ENCODE peak calls at places on chromosomes 4 and X, in six cellular contexts. J, G, D, K, R and S are unnamed samples.
A peak's percentile ranks its signal among the peaks of the same experiment; 100 is the strongest.

GRCh38 chr4:85866508-85866907 is 391.6 kb downstream of the ARHGAP24 start:
- DNase-seq in R (no peak), J (no peak), D (peak; percentile 60), K (no peak), G (no peak), S (peak; percentile 25)

GRCh38 chrX:69153060-69153730 is 12.1 kb downstream of the PJA1 start:
- DNase-seq in J (peak; percentile 34), D (peak; percentile 93), K (no peak), R (no peak), G (peak; percentile 54), S (peak; percentile 88)

GRCh38 chrX:69988955-69989394 is 60.8 kb downstream of the AWAT2 start:
- DNase-seq in J (no peak), R (no peak), G (no peak), K (no peak), D (peak; percentile 18), S (no peak)

GRCh38 chrX:70254063-70254400 is 6.0 kb downstream of the P2RY4 start:
- DNase-seq in D (peak; percentile 40), R (no peak), J (no peak), K (no peak), G (no peak), S (no peak)

GRCh38 chr4:77619408-77619807 is 13.8 kb downstream of the CXCL13 start:
- DNase-seq in D (no peak), G (no peak), R (no peak), K (no peak), J (no peak), S (no peak)

GRCh38 chrX:23383411-23383810 is 48.8 kb downstream of the PTCHD1 start:
- DNase-seq in R (no peak), G (no peak), K (no peak), J (peak; percentile 7), D (no peak), S (peak; percentile 23)

GRCh38 chrX:31228415-31228832 is 156.6 kb upstream of the FTHL17 start:
- DNase-seq in R (no peak), G (no peak), D (no peak), J (peak; percentile 85), K (no peak), S (peak; percentile 92)

GRCh38 chr4:123398151-123398802 is 1.7 kb downstream of the SPRY1 start:
- DNase-seq in K (peak; percentile 80), G (peak; percentile 54), J (peak; percentile 62), D (peak; percentile 83), R (peak; percentile 51), S (peak; percentile 69)

GRCh38 chr4:138890921-138891570 is 124.5 kb upstream of the NOCT start:
- DNase-seq in G (no peak), R (no peak), D (no peak), K (no peak), J (no peak), S (no peak)

GRCh38 chrX:13649823-13650222 is 3.1 kb upstream of the TCEANC start:
- DNase-seq in G (no peak), D (no peak), R (no peak), J (peak; percentile 73), K (no peak), S (peak; percentile 65)

GRCh38 chrX:107845625-107846024 is 20.0 kb downstream of the MID2 start:
- DNase-seq in J (no peak), R (no peak), G (no peak), D (peak; percentile 13), K (no peak), S (no peak)

GRCh38 chr4:6444587-6444986 is 27.8 kb downstream of the PPP2R2C start:
- DNase-seq in D (no peak), R (no peak), J (no peak), G (no peak), K (no peak), S (no peak)

GRCh38 chr4:23828779-23829178 is 61.1 kb downstream of the PPARGC1A start:
- DNase-seq in R (no peak), G (no peak), J (no peak), D (no peak), K (no peak), S (no peak)

GRCh38 chrX:130086414-130087207 is 23.7 kb downstream of the ELF4 start:
- DNase-seq in K (no peak), D (no peak), J (no peak), R (no peak), G (no peak), S (no peak)

GRCh38 chrX:153819398-153820083 is 10.8 kb downstream of the PDZD4 start:
- DNase-seq in G (no peak), R (no peak), D (peak; percentile 54), J (no peak), K (no peak), S (no peak)
- H3K18ac ChIP-seq in G (peak overlapping the region; percentile 94), R (peak overlapping the region; percentile 65), D (peak overlapping the region; percentile 43), J (no peak overlapping the region), K (peak overlapping the region; percentile 19), S (peak overlapping the region; percentile 71)

DNA sequence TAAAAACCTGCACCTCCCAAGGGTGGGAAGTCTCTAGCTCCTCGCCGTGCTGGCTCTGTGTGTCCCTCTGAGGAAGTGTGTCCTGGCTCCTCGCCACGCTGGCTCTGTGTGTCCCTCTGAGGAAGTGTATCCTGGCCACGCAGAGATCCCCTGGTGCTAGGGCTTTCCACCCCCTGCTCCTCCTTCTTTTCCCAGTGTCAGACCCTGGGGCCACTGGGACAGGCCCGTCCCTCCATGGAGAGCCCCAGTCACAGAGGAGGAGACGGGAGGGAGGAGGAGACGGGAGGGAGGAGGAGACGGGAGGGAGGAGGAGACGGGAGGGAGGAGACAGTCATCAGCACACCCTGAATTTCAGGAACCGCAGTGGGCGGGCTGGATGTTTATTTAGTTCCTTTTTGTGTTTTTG is 53.8 kb upstream of the HGFAC start:
- DNase-seq in K (peak; percentile 47), R (peak; percentile 54), G (no peak), J (peak; percentile 23), D (peak; percentile 34), S (peak; percentile 84)
- H3K4me3 ChIP-seq in K (no peak overlapping the region), R (no peak overlapping the region), G (no peak overlapping the region), J (peak overlapping the region; percentile 8), D (no peak overlapping the region), S (no peak overlapping the region)

GRCh38 chr4:147732516-147733193 is 767 bp downstream of the ARHGAP10 start:
- DNase-seq in D (peak; percentile 71), G (peak; percentile 35), J (peak; percentile 39), R (peak; percentile 48), K (peak; percentile 63), S (peak; percentile 63)

GRCh38 chr4:147733614-147734344 is 1.9 kb downstream of the ARHGAP10 start:
- DNase-seq in K (no peak), D (peak; percentile 44), R (no peak), J (peak; percentile 58), G (no peak), S (peak; percentile 59)

GRCh38 chr4:147730333-147730732 is 1.6 kb upstream of the ARHGAP10 start:
- DNase-seq in J (no peak), K (no peak), G (peak; percentile 33), D (no peak), R (no peak), S (peak; percentile 58)

GRCh38 chr4:147734496-147734895 is 2.6 kb downstream of the ARHGAP10 start:
- DNase-seq in R (no peak), J (no peak), D (no peak), K (no peak), G (no peak), S (no peak)

DNA sequence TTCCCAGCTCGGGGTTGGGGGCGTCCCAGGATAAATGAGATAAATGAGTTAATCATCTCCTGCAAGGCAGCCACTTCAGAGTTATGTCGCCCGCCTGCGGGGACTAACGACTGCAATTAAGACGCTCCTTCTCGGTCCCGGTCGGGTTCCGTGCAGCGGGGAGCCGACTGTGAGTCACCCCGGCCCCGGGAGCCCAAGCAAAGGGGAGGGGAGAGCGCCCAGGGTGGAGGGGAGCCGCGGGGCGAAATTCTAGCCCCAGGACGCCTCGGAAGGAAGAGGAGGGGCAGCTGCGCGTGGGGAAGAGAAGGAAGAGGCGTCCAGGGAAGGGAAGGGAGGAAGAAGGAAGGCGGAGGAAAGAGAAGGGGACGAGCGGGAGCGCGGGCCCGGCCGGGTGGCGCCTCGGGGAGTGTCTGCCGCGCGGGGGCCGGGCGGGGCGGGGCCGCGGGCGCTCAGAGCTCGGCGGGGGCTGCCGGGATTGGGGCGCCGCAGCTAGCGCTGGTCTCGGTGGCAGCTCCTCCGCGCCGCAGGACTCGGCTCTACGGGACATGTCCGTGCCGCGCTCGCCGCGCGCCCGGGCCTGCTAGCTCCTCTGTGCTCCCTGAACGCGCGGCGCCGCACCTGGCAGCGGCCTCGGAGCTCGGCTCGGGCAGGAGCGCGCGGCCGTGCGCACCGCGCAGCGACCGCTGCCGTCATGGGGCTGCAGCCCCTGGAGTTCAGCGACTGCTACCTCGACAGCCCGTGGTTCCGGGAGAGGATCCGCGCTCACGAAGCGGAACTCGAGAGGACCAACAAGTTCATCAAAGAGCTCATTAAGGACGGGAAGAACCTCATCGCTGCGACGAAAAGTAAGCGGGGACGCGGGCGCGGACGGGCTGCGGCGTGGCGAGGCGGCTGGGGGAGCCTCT is at the start of gene ARHGAP10:
- DNase-seq in J (peak; percentile 82), G (peak; percentile 49), K (peak; percentile 82), R (peak; percentile 49), D (peak; percentile 78), S (peak; percentile 90)
- H3K18ac ChIP-seq in J (peak within 1 kb of the TSS; percentile 84), G (peak within 1 kb of the TSS; percentile 97), K (peak within 1 kb of the TSS; percentile 93), R (peak within 1 kb of the TSS; percentile 100), D (peak within 1 kb of the TSS; percentile 99), S (peak within 1 kb of the TSS; percentile 99)

DNA sequence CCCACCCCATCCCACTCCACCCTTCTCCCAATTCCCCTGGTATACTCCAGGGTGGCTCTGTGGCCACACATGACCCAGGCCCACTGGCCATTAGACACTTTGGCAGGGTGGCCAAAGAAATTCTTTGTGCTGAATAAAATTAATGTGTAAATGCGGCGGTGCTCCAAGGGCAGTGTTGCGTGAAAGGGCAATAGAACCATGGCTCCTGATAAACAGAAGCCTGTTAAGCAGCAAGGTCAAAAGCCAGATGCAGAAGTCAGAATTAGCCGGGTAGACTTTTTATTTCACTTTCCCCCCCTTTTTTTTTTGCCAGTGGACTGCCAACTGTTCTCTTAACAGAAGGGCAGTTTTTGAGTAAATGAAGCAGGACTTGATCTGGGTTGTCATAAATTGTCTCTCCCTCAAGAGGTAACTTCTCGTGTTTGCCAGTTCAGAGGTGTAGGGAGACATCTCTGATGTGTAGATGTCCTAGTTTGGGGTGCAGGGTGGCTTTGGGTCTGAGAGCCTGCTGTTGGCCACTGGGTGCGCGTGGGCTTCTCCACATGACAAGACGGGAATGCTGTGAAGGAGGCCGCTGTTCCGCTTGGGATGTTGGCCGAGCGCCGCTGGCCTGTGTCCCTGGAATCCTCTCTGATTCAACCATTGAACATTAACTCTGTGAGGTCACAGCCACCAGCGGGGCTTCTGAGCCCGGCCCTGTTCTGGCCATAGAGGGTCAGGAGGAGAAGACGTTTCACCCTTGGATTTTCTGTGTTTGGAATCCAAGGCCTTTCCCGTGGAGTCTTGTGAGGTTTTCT is 139.5 kb downstream of the TBL1X start:
- DNase-seq in K (no peak), J (no peak), G (no peak), D (no peak), R (no peak), S (no peak)
- H3K4me3 ChIP-seq in K (no peak overlapping the region), J (no peak overlapping the region), G (no peak overlapping the region), D (no peak overlapping the region), R (no peak overlapping the region), S (no peak overlapping the region)